ENCODE peak calls at places on chromosomes 1 and 21, in four cellular contexts. K is IMR-90, H is H9, N is Karpas-422. J is an unnamed sample.

GRCh38 chr1:223001653-223002634 is 141.1 kb downstream of the TLR5 start:
- DNase-seq in K (no peak), H (no peak), N (no peak), J (no peak)

GRCh38 chr1:112368198-112368597 is 27.8 kb upstream of the CTTNBP2NL start:
- DNase-seq in K (no peak), H (no peak), N (no peak), J (no peak)

GRCh38 chr1:181107711-181108110 is 19.2 kb downstream of the IER5 start:
- DNase-seq in K (no peak), H (no peak), N (no peak), J (no peak)

GRCh38 chr1:167659440-167659839 is 29.4 kb downstream of the RCSD1 start:
- DNase-seq in K (no peak), H (no peak), N (no peak), J (no peak)

GRCh38 chr1:47572731-47573505 is 135.1 kb downstream of the FOXD2 start:
- DNase-seq in K (no peak), H (peak; percentile 46), N (no peak), J (no peak)

GRCh38 chr1:36224537-36225297 is 474 bp downstream of the THRAP3 start:
- DNase-seq in K (peak; percentile 83), H (peak; percentile 79), N (peak; percentile 91), J (no peak)

GRCh38 chr1:199612976-199613774 is 414.3 kb upstream of the NR5A2 start:
- DNase-seq in K (peak; percentile 1), H (no peak), N (peak; percentile 54), J (no peak)

GRCh38 chr1:12549460-12550349 is 68.3 kb downstream of the DHRS3 start:
- DNase-seq in K (peak; percentile 98), H (no peak), N (no peak), J (no peak)

GRCh38 chr1:22673486-22674409 is 20.7 kb downstream of the C1QB start:
- DNase-seq in K (peak; percentile 74), H (no peak), N (peak; percentile 67), J (no peak)

GRCh38 chr21:9753943-9754342 is 767.4 kb upstream of the TPTE start:
- DNase-seq in K (no peak), H (no peak), N (no peak), J (no peak)

GRCh38 chr1:5998906-5999301 is 6.7 kb upstream of the NPHP4 start:
- DNase-seq in K (no peak), H (no peak), N (no peak), J (no peak)

GRCh38 chr1:244049142-244049968 is 1.7 kb upstream of the ZBTB18 start:
- DNase-seq in K (no peak), H (no peak), N (peak; percentile 54), J (peak; percentile 81)

GRCh38 chr1:225156254-225156653 is 226.8 kb downstream of the DNAH14 start:
- DNase-seq in K (no peak), H (no peak), N (no peak), J (peak; percentile 16)

GRCh38 chr1:199667079-199667478 is 360.4 kb upstream of the NR5A2 start:
- DNase-seq in K (no peak), H (no peak), N (no peak), J (no peak)

GRCh38 chr21:43847301-43847700 is 17.7 kb upstream of the AGPAT3 start:
- DNase-seq in K (no peak), H (no peak), N (no peak), J (no peak)

GRCh38 chr1:228902781-228903572 is 167.7 kb downstream of the RHOU start:
- DNase-seq in K (peak; percentile 99), H (no peak), N (no peak), J (no peak)

GRCh38 chr21:39020751-39021474 is 162.3 kb downstream of the PSMG1 start:
- DNase-seq in K (peak; percentile 74), H (no peak), N (no peak), J (peak; percentile 35)

GRCh38 chr1:51058863-51059262 is 43.2 kb upstream of the C1orf185 start:
- DNase-seq in K (peak; percentile 37), H (peak; percentile 40), N (peak; percentile 84), J (no peak)

GRCh38 chr1:21280011-21280471 is 10.2 kb downstream of the ECE1 start:
- DNase-seq in K (no peak), H (no peak), N (no peak), J (no peak)

GRCh38 chr1:22930235-22930912 is 42.3 kb downstream of the LACTBL1 start:
- DNase-seq in K (peak; percentile 17), H (peak; percentile 84), N (peak; percentile 87), J (peak; percentile 28)

GRCh38 chr1:164380893-164381292 is 178.1 kb upstream of the PBX1 start:
- DNase-seq in K (no peak), H (no peak), N (no peak), J (no peak)

GRCh38 chr1:94025383-94026340 is 95.3 kb downstream of the ABCA4 start:
- DNase-seq in K (peak; percentile 79), H (no peak), N (peak; percentile 65), J (peak; percentile 52)

GRCh38 chr1:77322061-77322900 is 40.5 kb downstream of the AK5 start:
- DNase-seq in K (peak; percentile 91), H (no peak), N (no peak), J (no peak)

GRCh38 chr1:15330028-15330427 is 79.7 kb upstream of the EFHD2 start:
- DNase-seq in K (no peak), H (no peak), N (no peak), J (no peak)

GRCh38 chr21:18705971-18706370 is 302.4 kb upstream of the TMPRSS15 start:
- DNase-seq in K (no peak), H (no peak), N (no peak), J (no peak)

GRCh38 chr1:113320972-113321680 is 69.2 kb upstream of the MAGI3 start:
- DNase-seq in K (peak; percentile 11), H (no peak), N (no peak), J (no peak)

GRCh38 chr1:179226749-179227148 is 2.7 kb downstream of the ABL2 start:
- DNase-seq in K (no peak), H (no peak), N (no peak), J (no peak)

GRCh38 chr1:57727121-57727520 is 303.3 kb upstream of the DAB1 start:
- DNase-seq in K (no peak), H (no peak), N (no peak), J (peak; percentile 10)

GRCh38 chr1:222043444-222044292 is 301.8 kb upstream of the DUSP10 start:
- DNase-seq in K (peak; percentile 98), H (no peak), N (no peak), J (no peak)

GRCh38 chr1:11138952-11139351 is 39.3 kb upstream of the EXOSC10 start:
- DNase-seq in K (peak; percentile 80), H (no peak), N (no peak), J (no peak)

GRCh38 chr1:100582943-100583342 is 45.0 kb downstream of the GPR88 start:
- DNase-seq in K (no peak), H (no peak), N (no peak), J (no peak)

GRCh38 chr1:181044449-181044966 is 10.7 kb downstream of the MR1 start:
- DNase-seq in K (peak; percentile 26), H (no peak), N (peak; percentile 32), J (peak; percentile 68)

GRCh38 chr1:41108696-41109284 is 87.3 kb upstream of the SLFNL1 start:
- DNase-seq in K (peak; percentile 11), H (no peak), N (no peak), J (no peak)

GRCh38 chr1:113283914-113284313 is 106.4 kb upstream of the MAGI3 start:
- DNase-seq in K (no peak), H (no peak), N (no peak), J (no peak)

GRCh38 chr1:33762962-33763361 is 100.9 kb upstream of the HMGB4 start:
- DNase-seq in K (no peak), H (no peak), N (no peak), J (no peak)

GRCh38 chr1:28417441-28418277 is 48.1 kb downstream of the PHACTR4 start:
- DNase-seq in K (peak; percentile 65), H (no peak), N (peak; percentile 52), J (peak; percentile 19)
- H3K9ac ChIP-seq in K (no peak overlapping the region), H (no peak overlapping the region), N (peak overlapping the region; percentile 58), J (no peak overlapping the region)

GRCh38 chr1:26358411-26359384 is 4.8 kb upstream of the CRYBG2 start:
- DNase-seq in K (no peak), H (peak; percentile 60), N (peak; percentile 65), J (peak; percentile 26)
- H3K27me3 ChIP-seq in K (peaks cover 83% of the 10 kb centered on the region), H (no peaks in the 10 kb centered on the region), N (no peaks in the 10 kb centered on the region), J (peaks cover 8% of the 10 kb centered on the region)

GRCh38 chr1:32180186-32181060 is 948 bp downstream of the TXLNA start:
- DNase-seq in K (peak; percentile 59), H (peak; percentile 64), N (peak; percentile 68), J (peak; percentile 52)

GRCh38 chr1:32182060-32182459 is 2.6 kb downstream of the TXLNA start:
- DNase-seq in K (peak; percentile 31), H (no peak), N (no peak), J (no peak)

GRCh38 chr1:32181563-32181962 is 2.1 kb downstream of the TXLNA start:
- DNase-seq in K (no peak), H (no peak), N (no peak), J (no peak)

GRCh38 chr1:32179443-32180185 is at the start of gene TXLNA:
- DNase-seq in K (peak; percentile 87), H (peak; percentile 97), N (peak; percentile 97), J (peak; percentile 93)

DNA sequence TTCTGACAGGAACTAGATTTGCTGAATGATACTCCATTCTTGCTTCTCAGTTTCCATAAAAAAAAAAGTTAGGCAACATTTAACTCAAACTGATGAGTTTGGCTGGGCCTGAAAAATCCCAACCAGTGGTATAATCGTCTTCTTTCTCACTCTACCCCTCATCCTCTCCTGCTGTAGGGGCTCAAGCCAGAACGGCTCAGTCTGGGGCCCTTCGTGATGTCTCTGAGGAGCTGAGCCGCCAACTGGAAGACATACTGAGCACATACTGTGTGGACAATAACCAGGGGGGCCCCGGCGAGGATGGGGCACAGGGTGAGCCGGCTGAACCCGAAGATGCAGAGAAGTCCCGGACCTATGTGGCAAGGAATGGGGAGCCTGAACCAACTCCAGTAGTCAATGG is 1.6 kb downstream of the TXLNA start:
- DNase-seq in K (no peak), H (no peak), N (no peak), J (no peak)
- H3K9ac ChIP-seq in K (peak overlapping the region; percentile 97), H (no peak overlapping the region), N (peak overlapping the region; percentile 84), J (peak overlapping the region; percentile 95)

GRCh38 chr21:45853703-45854342 is 127.7 kb upstream of the COL6A1 start:
- DNase-seq in K (no peak), H (peak; percentile 12), N (no peak), J (no peak)

GRCh38 chr21:45850181-45850580 is 131.4 kb upstream of the COL6A1 start:
- DNase-seq in K (no peak), H (peak; percentile 7), N (no peak), J (no peak)

GRCh38 chr21:45855248-45855801 is 126.2 kb upstream of the COL6A1 start:
- DNase-seq in K (no peak), H (peak; percentile 23), N (no peak), J (no peak)

GRCh38 chr21:45854702-45855247 is 126.8 kb upstream of the COL6A1 start:
- DNase-seq in K (peak; percentile 17), H (peak; percentile 31), N (no peak), J (no peak)

DNA sequence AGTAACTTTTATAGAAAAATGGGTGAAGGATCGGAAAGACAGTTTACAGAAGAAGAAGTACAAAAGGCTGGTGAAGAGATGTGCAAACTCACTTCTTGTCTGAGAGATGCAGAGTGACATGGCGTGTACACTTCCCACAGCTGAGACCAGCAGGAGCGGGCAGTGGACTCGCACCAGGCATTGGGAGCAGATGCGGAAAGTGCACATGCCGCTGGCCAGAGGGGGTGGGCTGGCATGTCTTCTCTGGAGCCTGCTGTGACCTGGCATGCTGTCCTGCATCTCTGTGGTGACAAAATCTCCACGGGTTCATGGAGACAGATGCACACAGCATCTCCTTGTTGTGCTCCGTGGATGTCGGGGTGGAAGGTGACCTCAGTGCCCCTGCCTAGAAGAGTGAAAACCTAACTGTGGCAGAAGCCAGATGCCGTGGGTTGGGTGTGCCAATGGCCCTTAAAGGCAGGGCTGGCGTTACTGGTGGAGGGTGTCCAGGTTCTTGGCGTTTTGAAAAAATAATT is 128.6 kb upstream of the COL6A1 start:
- DNase-seq in K (no peak), H (peak; percentile 17), N (no peak), J (no peak)
- H3K27me3 ChIP-seq in K (no peaks in the 10 kb centered on the region), H (no peaks in the 10 kb centered on the region), N (no peaks in the 10 kb centered on the region), J (no peaks in the 10 kb centered on the region)